ENCODE peak calls at places on chromosomes 6 and 20, in nine cellular contexts. One of them, this sample, is unnamed.

GRCh38 chr20:48975955-48976354 is 54.4 kb downstream of the ARFGEF2 start:
- DNase-seq in tibial artery: no peak
- DNase-seq in pancreas: no peak
- DNase-seq in right lobe of liver: no peak
- DNase-seq in choroid plexus epithelial cell: no peak
- DNase-seq in fibroblast of lung: no peak
- DNase-seq in cardiac muscle cell: no peak
- DNase-seq in PC-3: no peak
- DNase-seq in uterus: no peak
- DNase-seq in this sample: no peak

GRCh38 chr20:63080411-63080810 is 73.6 kb upstream of the BHLHE23 start:
- DNase-seq in tibial artery: no peak
- DNase-seq in PC-3: no peak
- DNase-seq in cardiac muscle cell: no peak
- DNase-seq in pancreas: no peak
- DNase-seq in choroid plexus epithelial cell: no peak
- DNase-seq in uterus: no peak
- DNase-seq in fibroblast of lung: no peak
- DNase-seq in right lobe of liver: peak
- DNase-seq in this sample: no peak

GRCh38 chr6:18101271-18101670 is 21.2 kb downstream of the NHLRC1 start:
- DNase-seq in choroid plexus epithelial cell: peak
- DNase-seq in fibroblast of lung: peak
- DNase-seq in tibial artery: no peak
- DNase-seq in PC-3: peak
- DNase-seq in uterus: no peak
- DNase-seq in right lobe of liver: no peak
- DNase-seq in cardiac muscle cell: no peak
- DNase-seq in pancreas: no peak
- DNase-seq in this sample: peak

GRCh38 chr6:81981812-81982211 is 229.3 kb upstream of the TENT5A start:
- DNase-seq in fibroblast of lung: peak
- DNase-seq in PC-3: peak
- DNase-seq in right lobe of liver: no peak
- DNase-seq in uterus: no peak
- DNase-seq in cardiac muscle cell: no peak
- DNase-seq in choroid plexus epithelial cell: peak
- DNase-seq in pancreas: no peak
- DNase-seq in tibial artery: no peak
- DNase-seq in this sample: peak

GRCh38 chr6:169884158-169884557 is 132.7 kb downstream of the ERMARD start:
- DNase-seq in PC-3: no peak
- DNase-seq in uterus: no peak
- DNase-seq in choroid plexus epithelial cell: no peak
- DNase-seq in right lobe of liver: no peak
- DNase-seq in pancreas: no peak
- DNase-seq in fibroblast of lung: no peak
- DNase-seq in cardiac muscle cell: no peak
- DNase-seq in tibial artery: no peak
- DNase-seq in this sample: no peak

GRCh38 chr6:43335469-43335868 is 26.8 kb upstream of the CRIP3 start:
- DNase-seq in cardiac muscle cell: no peak
- DNase-seq in right lobe of liver: no peak
- DNase-seq in choroid plexus epithelial cell: no peak
- DNase-seq in fibroblast of lung: no peak
- DNase-seq in pancreas: no peak
- DNase-seq in PC-3: no peak
- DNase-seq in uterus: no peak
- DNase-seq in tibial artery: no peak
- DNase-seq in this sample: no peak

GRCh38 chr6:39251406-39251805 is 22.1 kb upstream of the KCNK5 start:
- DNase-seq in fibroblast of lung: no peak
- DNase-seq in uterus: no peak
- DNase-seq in pancreas: no peak
- DNase-seq in tibial artery: no peak
- DNase-seq in choroid plexus epithelial cell: no peak
- DNase-seq in right lobe of liver: no peak
- DNase-seq in cardiac muscle cell: no peak
- DNase-seq in PC-3: peak
- DNase-seq in this sample: no peak

GRCh38 chr20:10864076-10864672 is 190.4 kb upstream of the JAG1 start:
- DNase-seq in cardiac muscle cell: no peak
- DNase-seq in tibial artery: no peak
- DNase-seq in choroid plexus epithelial cell: peak
- DNase-seq in pancreas: peak
- DNase-seq in right lobe of liver: no peak
- DNase-seq in fibroblast of lung: peak
- DNase-seq in PC-3: peak
- DNase-seq in uterus: no peak
- DNase-seq in this sample: peak

GRCh38 chr6:3457710-3458605 is 1.1 kb upstream of the SLC22A23 start:
- DNase-seq in choroid plexus epithelial cell: peak
- DNase-seq in PC-3: peak
- DNase-seq in tibial artery: peak
- DNase-seq in cardiac muscle cell: peak
- DNase-seq in uterus: peak
- DNase-seq in pancreas: peak
- DNase-seq in right lobe of liver: peak
- DNase-seq in fibroblast of lung: peak
- DNase-seq in this sample: peak

GRCh38 chr6:137353842-137354397 is 134.7 kb upstream of the IFNGR1 start:
- DNase-seq in fibroblast of lung: no peak
- DNase-seq in uterus: no peak
- DNase-seq in tibial artery: no peak
- DNase-seq in choroid plexus epithelial cell: no peak
- DNase-seq in right lobe of liver: no peak
- DNase-seq in PC-3: no peak
- DNase-seq in cardiac muscle cell: no peak
- DNase-seq in pancreas: no peak
- DNase-seq in this sample: no peak

GRCh38 chr6:6515691-6516607 is 72.6 kb upstream of the LY86 start:
- DNase-seq in fibroblast of lung: no peak
- DNase-seq in cardiac muscle cell: no peak
- DNase-seq in uterus: no peak
- DNase-seq in tibial artery: no peak
- DNase-seq in right lobe of liver: no peak
- DNase-seq in choroid plexus epithelial cell: no peak
- DNase-seq in pancreas: no peak
- DNase-seq in PC-3: no peak
- DNase-seq in this sample: no peak

GRCh38 chr6:37517411-37517812 is 17.7 kb upstream of the CCDC167 start:
- DNase-seq in uterus: no peak
- DNase-seq in choroid plexus epithelial cell: no peak
- DNase-seq in tibial artery: no peak
- DNase-seq in right lobe of liver: no peak
- DNase-seq in cardiac muscle cell: no peak
- DNase-seq in fibroblast of lung: no peak
- DNase-seq in pancreas: no peak
- DNase-seq in PC-3: no peak
- DNase-seq in this sample: no peak

GRCh38 chr6:96716221-96716620 is 121.1 kb downstream of the GPR63 start:
- DNase-seq in tibial artery: no peak
- DNase-seq in choroid plexus epithelial cell: no peak
- DNase-seq in pancreas: no peak
- DNase-seq in PC-3: no peak
- DNase-seq in uterus: no peak
- DNase-seq in fibroblast of lung: no peak
- DNase-seq in cardiac muscle cell: no peak
- DNase-seq in right lobe of liver: no peak
- DNase-seq in this sample: no peak

GRCh38 chr6:42401605-42401935 is 50.2 kb downstream of the TRERF1 start:
- DNase-seq in fibroblast of lung: no peak
- DNase-seq in right lobe of liver: no peak
- DNase-seq in cardiac muscle cell: no peak
- DNase-seq in tibial artery: no peak
- DNase-seq in choroid plexus epithelial cell: no peak
- DNase-seq in pancreas: no peak
- DNase-seq in uterus: no peak
- DNase-seq in PC-3: no peak
- DNase-seq in this sample: no peak

GRCh38 chr20:23086931-23087411 is 847 bp upstream of the CD93 start:
- DNase-seq in PC-3: no peak
- DNase-seq in right lobe of liver: peak
- DNase-seq in pancreas: no peak
- DNase-seq in choroid plexus epithelial cell: no peak
- DNase-seq in cardiac muscle cell: no peak
- DNase-seq in fibroblast of lung: no peak
- DNase-seq in uterus: peak
- DNase-seq in tibial artery: peak
- DNase-seq in this sample: no peak

GRCh38 chr20:22302039-22302438 is 282.3 kb downstream of the FOXA2 start:
- DNase-seq in PC-3: no peak
- DNase-seq in right lobe of liver: no peak
- DNase-seq in cardiac muscle cell: no peak
- DNase-seq in choroid plexus epithelial cell: no peak
- DNase-seq in pancreas: no peak
- DNase-seq in tibial artery: no peak
- DNase-seq in fibroblast of lung: no peak
- DNase-seq in uterus: no peak
- DNase-seq in this sample: no peak

GRCh38 chr6:164507197-164507957 is 802.0 kb downstream of the C6orf118 start:
- DNase-seq in pancreas: no peak
- DNase-seq in fibroblast of lung: no peak
- DNase-seq in right lobe of liver: no peak
- DNase-seq in uterus: no peak
- DNase-seq in tibial artery: no peak
- DNase-seq in PC-3: no peak
- DNase-seq in choroid plexus epithelial cell: no peak
- DNase-seq in cardiac muscle cell: no peak
- DNase-seq in this sample: no peak
- H3K4me3 ChIP-seq in pancreas: no peak
- H3K4me3 ChIP-seq in fibroblast of lung: no peak
- H3K4me3 ChIP-seq in right lobe of liver: no peak
- H3K4me3 ChIP-seq in uterus: peak
- H3K4me3 ChIP-seq in tibial artery: no peak
- H3K4me3 ChIP-seq in PC-3: no peak
- H3K4me3 ChIP-seq in choroid plexus epithelial cell: no peak
- H3K4me3 ChIP-seq in cardiac muscle cell: no peak
- H3K4me3 ChIP-seq in this sample: no peak

DNA sequence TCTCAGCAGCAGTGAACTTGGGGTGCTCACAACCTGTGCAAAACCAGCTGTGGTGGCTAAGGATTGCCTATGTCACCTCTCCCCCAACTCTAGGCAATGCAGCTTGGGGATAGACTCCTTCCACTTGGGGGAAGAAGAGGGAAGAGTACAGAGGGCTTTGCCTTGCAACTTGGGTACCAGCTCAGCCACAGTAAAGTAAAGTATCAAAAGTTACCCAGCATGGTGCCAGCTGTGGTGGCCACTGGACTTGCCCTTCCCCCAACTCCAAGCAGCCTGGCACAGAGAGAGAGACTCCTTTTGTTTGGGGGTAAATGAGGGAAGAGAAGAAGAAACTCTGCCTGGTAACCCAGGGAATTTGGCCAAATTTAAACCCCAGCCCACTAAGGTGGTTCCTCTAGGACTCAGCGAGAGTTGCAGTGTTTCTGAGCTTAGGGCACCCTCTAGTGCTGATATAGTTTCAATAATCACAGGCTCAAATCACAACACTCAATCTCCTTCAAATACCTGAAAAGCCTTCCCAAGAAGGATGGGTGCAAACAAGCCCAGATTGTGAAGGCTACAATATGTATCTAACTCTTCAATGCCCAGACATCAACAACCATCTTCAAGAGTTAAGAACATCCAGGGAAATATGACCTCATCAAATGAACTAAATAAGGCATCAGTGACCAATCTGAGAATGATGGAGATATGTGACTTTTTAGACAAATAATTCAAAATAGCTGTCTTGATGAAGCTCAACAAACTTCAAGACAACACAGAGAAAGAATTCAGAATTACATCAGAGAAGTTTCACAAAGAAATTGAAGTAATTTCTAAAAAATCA is 7.6 kb upstream of the DEFB129 start:
- DNase-seq in cardiac muscle cell: peak
- DNase-seq in uterus: no peak
- DNase-seq in PC-3: peak
- DNase-seq in fibroblast of lung: peak
- DNase-seq in right lobe of liver: no peak
- DNase-seq in tibial artery: no peak
- DNase-seq in pancreas: no peak
- DNase-seq in choroid plexus epithelial cell: peak
- DNase-seq in this sample: peak
- TF ChIP-seq CTCF in cardiac muscle cell: peak
- TF ChIP-seq CTCF in uterus: no peak
- TF ChIP-seq CTCF in PC-3: peak
- TF ChIP-seq CTCF in fibroblast of lung: peak
- TF ChIP-seq CTCF in right lobe of liver: peak
- TF ChIP-seq CTCF in tibial artery: no peak
- TF ChIP-seq CTCF in pancreas: no peak
- TF ChIP-seq CTCF in choroid plexus epithelial cell: peak
- TF ChIP-seq CTCF in this sample: peak

GRCh38 chr6:106520711-106521367 is 108.5 kb downstream of the RTN4IP1 start:
- DNase-seq in PC-3: no peak
- DNase-seq in right lobe of liver: no peak
- DNase-seq in choroid plexus epithelial cell: no peak
- DNase-seq in fibroblast of lung: no peak
- DNase-seq in pancreas: no peak
- DNase-seq in cardiac muscle cell: no peak
- DNase-seq in uterus: no peak
- DNase-seq in tibial artery: no peak
- DNase-seq in this sample: no peak
- H3K4me3 ChIP-seq in PC-3: no peak
- H3K4me3 ChIP-seq in right lobe of liver: no peak
- H3K4me3 ChIP-seq in choroid plexus epithelial cell: no peak
- H3K4me3 ChIP-seq in fibroblast of lung: no peak
- H3K4me3 ChIP-seq in pancreas: no peak
- H3K4me3 ChIP-seq in cardiac muscle cell: no peak
- H3K4me3 ChIP-seq in uterus: no peak
- H3K4me3 ChIP-seq in tibial artery: no peak
- H3K4me3 ChIP-seq in this sample: no peak

DNA sequence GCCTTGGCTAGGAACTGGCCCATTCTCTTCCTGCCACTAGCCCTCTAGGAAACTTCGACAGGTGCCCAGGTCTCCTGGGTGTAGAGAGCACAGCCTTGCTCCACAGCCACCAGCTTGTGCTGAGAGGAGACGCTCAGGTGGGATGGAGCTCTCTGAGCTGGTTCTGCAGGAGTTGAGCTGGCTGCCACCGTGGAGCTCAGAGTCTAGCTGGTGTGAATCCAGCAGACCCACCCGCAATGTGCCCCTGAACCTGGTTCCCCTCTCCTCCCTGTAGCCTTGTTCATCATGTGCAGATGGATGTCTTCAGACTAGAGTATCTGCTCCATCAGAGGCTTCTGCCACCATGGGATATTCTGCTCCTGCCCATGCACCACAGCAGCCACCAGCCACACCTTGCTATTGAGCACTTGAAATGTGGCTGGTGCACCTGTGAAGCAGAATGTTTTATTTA is 222.5 kb downstream of the SYNDIG1 start:
- DNase-seq in cardiac muscle cell: no peak
- DNase-seq in right lobe of liver: no peak
- DNase-seq in choroid plexus epithelial cell: no peak
- DNase-seq in tibial artery: no peak
- DNase-seq in uterus: no peak
- DNase-seq in fibroblast of lung: no peak
- DNase-seq in PC-3: no peak
- DNase-seq in pancreas: no peak
- DNase-seq in this sample: no peak
- TF ChIP-seq CTCF in cardiac muscle cell: no peak
- TF ChIP-seq CTCF in right lobe of liver: no peak
- TF ChIP-seq CTCF in choroid plexus epithelial cell: no peak
- TF ChIP-seq CTCF in tibial artery: no peak
- TF ChIP-seq CTCF in uterus: no peak
- TF ChIP-seq CTCF in fibroblast of lung: no peak
- TF ChIP-seq CTCF in PC-3: no peak
- TF ChIP-seq CTCF in pancreas: no peak
- TF ChIP-seq CTCF in this sample: no peak

This sample was measured in fibroblast of the aortic adventitia.